ENCODE peak calls at places on chromosome 2, in eight cellular contexts. J, H, P, G, L, R, X and C are unnamed samples.

GRCh38 chr2:19971691-19972090 is 18.2 kb downstream of the WDR35 start:
- DNase-seq in X (no peak), P (no peak), H (peak), L (no peak), R (no peak), J (no peak), G (peak), C (no peak)

GRCh38 chr2:61485281-61485680 is 14.4 kb upstream of the USP34 start:
- DNase-seq in P (no peak), H (no peak), R (no peak), X (no peak), J (no peak), G (no peak), L (no peak), C (no peak)

GRCh38 chr2:2021995-2022394 is 277.7 kb upstream of the PXDN start:
- DNase-seq in R (no peak), H (no peak), G (no peak), J (no peak), P (no peak), L (no peak), X (no peak), C (no peak)

GRCh38 chr2:137172162-137172561 is 406.8 kb downstream of the THSD7B start:
- DNase-seq in L (no peak), G (no peak), X (no peak), R (no peak), J (no peak), P (no peak), H (no peak), C (no peak)

GRCh38 chr2:10161961-10162441 is 39.5 kb downstream of the RRM2 start:
- DNase-seq in H (no peak), P (no peak), R (no peak), J (no peak), X (no peak), G (peak), L (peak), C (no peak)

GRCh38 chr2:37896319-37896718 is 28.8 kb upstream of the RMDN2 start:
- DNase-seq in G (peak), J (no peak), L (no peak), P (no peak), H (no peak), R (no peak), X (no peak), C (no peak)

GRCh38 chr2:239675856-239676715 is 275.3 kb upstream of the HDAC4 start:
- DNase-seq in R (no peak), G (no peak), L (no peak), P (no peak), X (peak), J (peak), H (no peak), C (no peak)

GRCh38 chr2:188495990-188496431 is 204.3 kb downstream of the GULP1 start:
- DNase-seq in J (no peak), L (no peak), G (no peak), H (no peak), P (peak), X (no peak), R (no peak), C (no peak)

GRCh38 chr2:23926750-23927627 is at the start of gene ATAD2B:
- DNase-seq in R (peak), J (peak), P (peak), X (peak), L (peak), G (peak), H (peak), C (peak)

GRCh38 chr2:146576301-146576700 is 1268.5 kb upstream of the ACVR2A start:
- DNase-seq in X (no peak), J (no peak), P (no peak), H (no peak), G (no peak), R (no peak), L (no peak), C (no peak)

GRCh38 chr2:128394004-128394730 is 75.5 kb upstream of the HS6ST1 start:
- DNase-seq in G (no peak), X (no peak), H (no peak), R (no peak), P (no peak), J (no peak), L (no peak), C (no peak)

GRCh38 chr2:45821558-45822271 is 170.2 kb downstream of the PRKCE start:
- DNase-seq in L (peak), X (peak), G (peak), J (no peak), H (no peak), R (no peak), P (peak), C (peak)

GRCh38 chr2:134574610-134575332 is 144.0 kb downstream of the TMEM163 start:
- DNase-seq in P (no peak), H (no peak), G (no peak), J (no peak), R (no peak), X (no peak), L (no peak), C (no peak)

GRCh38 chr2:112904883-112905282 is 6.1 kb upstream of the IL37 start:
- DNase-seq in J (no peak), P (no peak), G (no peak), L (no peak), R (no peak), H (no peak), X (no peak), C (no peak)

GRCh38 chr2:151782378-151783132 is 45.7 kb downstream of the ARL5A start:
- DNase-seq in R (no peak), L (no peak), J (no peak), X (no peak), P (no peak), G (no peak), H (no peak), C (no peak)

GRCh38 chr2:177754476-177754873 is 318.1 kb downstream of the PDE11A start:
- DNase-seq in J (no peak), X (no peak), P (no peak), L (no peak), G (no peak), R (no peak), H (no peak), C (no peak)

GRCh38 chr2:100242891-100243670 is 79.2 kb downstream of the LONRF2 start:
- DNase-seq in L (peak), R (peak), X (peak), J (peak), H (peak), G (peak), P (peak), C (peak)

GRCh38 chr2:33395660-33396249 is 80.7 kb upstream of the RASGRP3 start:
- DNase-seq in P (peak), H (peak), G (peak), X (no peak), L (peak), R (no peak), J (peak), C (peak)